ENCODE peak calls at places on chromosomes 12 and 14, in ten cellular contexts. O is progenitor cell of endocrine pancreas, G is coronary artery, L is endothelial cell, H is tibial nerve, B is PC-3, T is upper lobe of right lung, W is epithelial cell of esophagus, R is HCT116, K is HFFc6. S is an unnamed sample.

GRCh38 chr14:90517431-90517841 is 120.6 kb downstream of the CALM1 start:
- DNase-seq in O (no peak), B (no peak), L (no peak), T (no peak), H (no peak), R (no peak), W (no peak), G (no peak), K (no peak), S (no peak)

GRCh38 chr12:12024958-12025682 is 45.6 kb upstream of the BCL2L14 start:
- DNase-seq in T (no peak), W (peak), R (no peak), L (no peak), H (no peak), K (no peak), G (no peak), B (no peak), O (no peak), S (no peak)

GRCh38 chr14:77208266-77208978 is 26.8 kb downstream of the TMEM63C start:
- DNase-seq in L (peak), K (peak), B (peak), W (peak), G (no peak), O (peak), T (peak), R (no peak), H (peak), S (peak)

GRCh38 chr14:67426983-67427601 is 15.1 kb upstream of the PLEK2 start:
- DNase-seq in W (peak), L (peak), O (peak), G (no peak), T (peak), B (peak), H (peak), K (peak), R (peak), S (peak)

GRCh38 chr12:16870845-16871244 is 264.9 kb upstream of the LMO3 start:
- DNase-seq in T (no peak), O (no peak), L (no peak), W (no peak), H (no peak), B (no peak), G (no peak), R (no peak), K (no peak), S (no peak)

GRCh38 chr12:120574106-120574505 is 7.1 kb downstream of the POP5 start:
- DNase-seq in H (no peak), K (no peak), G (no peak), R (no peak), L (no peak), O (no peak), T (no peak), B (no peak), W (no peak), S (no peak)

GRCh38 chr12:125187148-125187733 is 122.0 kb downstream of the AACS start:
- DNase-seq in L (peak), B (no peak), T (no peak), H (no peak), W (peak), R (no peak), K (no peak), O (peak), G (no peak), S (peak)

GRCh38 chr12:113912761-113913295 is 53.3 kb downstream of the RBM19 start:
- DNase-seq in K (peak), G (no peak), B (peak), R (peak), T (peak), L (peak), H (peak), W (peak), O (peak), S (peak)

GRCh38 chr12:124006582-124007170 is 33.7 kb downstream of the ZNF664 start:
- DNase-seq in B (no peak), O (no peak), W (no peak), L (no peak), R (no peak), H (no peak), K (no peak), G (peak), T (no peak), S (no peak)

GRCh38 chr12:116642101-116642500 is 82.9 kb downstream of the MAP1LC3B2 start:
- DNase-seq in W (no peak), B (no peak), H (no peak), G (no peak), O (no peak), R (no peak), T (no peak), L (no peak), K (no peak), S (no peak)

GRCh38 chr12:100229036-100229635 is 28.5 kb downstream of the ACTR6 start:
- DNase-seq in T (no peak), G (no peak), H (no peak), L (no peak), O (no peak), W (peak), K (peak), R (peak), B (peak), S (no peak)

GRCh38 chr12:3164454-3165310 is 87.5 kb downstream of the TSPAN9 start:
- DNase-seq in O (no peak), L (no peak), T (no peak), K (no peak), B (no peak), H (no peak), G (no peak), W (no peak), R (no peak), S (no peak)
- TF ChIP-seq CTCF in O (no peak), L (no peak), T (no peak), K (no peak), B (no peak), H (no peak), G (no peak), W (no peak), R (no peak), S (no peak)

GRCh38 chr12:71640316-71640715 is 23.3 kb downstream of the ZFC3H1 start:
- DNase-seq in R (no peak), K (no peak), H (no peak), T (no peak), W (no peak), L (no peak), O (no peak), B (no peak), G (no peak), S (no peak)

GRCh38 chr12:71639341-71639760 is 24.3 kb downstream of the ZFC3H1 start:
- DNase-seq in G (no peak), H (no peak), T (no peak), R (no peak), W (no peak), B (peak), L (peak), K (no peak), O (no peak), S (no peak)

GRCh38 chr12:71641390-71641789 is 22.3 kb downstream of the ZFC3H1 start:
- DNase-seq in B (no peak), R (no peak), K (no peak), T (no peak), L (no peak), O (no peak), W (no peak), G (no peak), H (no peak), S (no peak)

GRCh38 chr12:71638499-71638898 is 25.1 kb downstream of the ZFC3H1 start:
- DNase-seq in T (no peak), B (no peak), K (no peak), L (no peak), W (no peak), R (no peak), G (no peak), H (no peak), O (no peak), S (no peak)

DNA sequence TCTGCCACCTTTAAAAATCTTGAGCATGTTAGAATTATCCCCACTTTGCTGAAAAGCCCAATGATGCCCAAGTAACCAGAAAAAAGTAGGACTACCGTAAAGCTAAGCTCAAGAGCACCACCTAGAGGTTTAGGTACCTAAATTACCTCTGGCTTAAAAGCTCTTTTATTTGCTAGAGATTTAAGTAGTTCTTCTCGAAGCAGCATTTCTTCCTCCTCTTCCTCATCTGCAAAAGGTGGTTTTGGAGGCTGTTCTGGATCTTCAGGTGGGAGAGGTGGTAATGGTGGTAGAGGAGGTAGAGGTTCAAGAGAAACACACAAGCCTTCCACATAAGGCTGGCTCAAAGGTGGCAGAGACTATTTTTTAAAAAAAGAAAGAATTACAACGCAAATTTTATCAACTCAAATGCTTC is 26.9 kb downstream of the ZFC3H1 start:
- DNase-seq in L (peak), G (no peak), R (peak), K (peak), O (no peak), W (peak), T (no peak), H (no peak), B (peak), S (no peak)
- TF ChIP-seq CTCF in L (peak), G (peak), R (peak), K (peak), O (peak), W (peak), T (peak), H (peak), B (peak), S (peak)

GRCh38 chr12:26770239-26771070 is 62.5 kb downstream of the ITPR2 start:
- DNase-seq in W (no peak), G (no peak), L (no peak), K (no peak), B (no peak), R (no peak), T (no peak), H (no peak), O (no peak), S (no peak)

GRCh38 chr12:26768611-26769603 is 64.1 kb downstream of the ITPR2 start:
- DNase-seq in H (no peak), R (no peak), B (peak), T (no peak), O (no peak), G (no peak), W (no peak), K (no peak), L (no peak), S (no peak)

GRCh38 chr12:26769611-26770010 is 63.4 kb downstream of the ITPR2 start:
- DNase-seq in B (no peak), L (no peak), R (no peak), W (no peak), H (no peak), G (no peak), T (no peak), O (no peak), K (no peak), S (no peak)

GRCh38 chr12:26767865-26768264 is 65.1 kb downstream of the ITPR2 start:
- DNase-seq in K (no peak), T (no peak), R (no peak), L (no peak), G (no peak), B (no peak), W (no peak), O (no peak), H (no peak), S (no peak)

DNA sequence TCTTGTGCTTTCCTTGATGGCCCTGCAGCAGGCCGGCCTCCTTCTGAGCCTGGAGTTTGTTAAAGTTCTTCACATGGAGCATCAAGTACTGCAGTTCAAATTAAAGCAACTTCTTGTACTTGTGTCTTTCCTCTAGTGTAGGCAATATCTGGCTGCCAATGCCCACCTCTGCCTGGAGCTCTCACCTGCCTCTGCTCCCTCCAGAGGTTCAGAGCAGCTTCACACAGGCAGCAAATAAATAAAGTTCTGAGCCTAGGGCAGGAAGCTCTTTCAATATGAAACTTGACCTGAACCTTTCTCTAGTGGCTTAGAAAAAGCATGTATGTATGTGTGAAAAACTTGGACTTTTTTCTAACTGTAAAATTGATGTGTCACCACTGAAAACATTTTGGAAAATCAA is 65.9 kb downstream of the ITPR2 start:
- DNase-seq in O (no peak), K (no peak), L (no peak), R (no peak), B (no peak), G (no peak), H (no peak), W (no peak), T (no peak), S (no peak)
- TF ChIP-seq CTCF in O (peak), K (no peak), L (no peak), R (no peak), B (no peak), G (no peak), H (no peak), W (no peak), T (no peak), S (no peak)

DNA sequence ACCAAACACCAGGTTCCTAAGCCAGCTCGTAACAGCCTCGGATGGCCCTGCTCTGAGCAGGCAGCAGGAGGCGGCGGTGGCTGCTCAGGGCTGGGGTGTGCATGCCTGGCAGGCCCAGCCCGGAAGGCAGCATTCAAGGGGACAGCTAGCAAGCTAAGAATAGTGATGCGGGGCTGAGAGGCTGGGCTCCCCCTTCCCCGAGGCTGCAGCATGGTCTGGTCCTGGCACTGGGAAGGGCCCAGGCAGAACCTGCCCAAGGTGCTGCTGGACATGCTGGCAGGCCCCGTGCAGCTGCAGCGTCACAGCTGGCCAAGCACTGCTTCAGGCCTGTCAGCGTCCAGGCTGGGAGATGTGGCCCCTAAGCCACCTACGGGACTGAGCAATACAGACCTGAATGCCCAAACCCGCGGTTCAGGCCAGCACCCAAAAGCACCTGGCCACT is 26.4 kb upstream of the NUDT14 start:
- DNase-seq in B (no peak), R (no peak), H (no peak), K (no peak), O (no peak), W (no peak), T (no peak), L (no peak), G (no peak), S (no peak)
- TF ChIP-seq CTCF in B (no peak), R (no peak), H (no peak), K (no peak), O (no peak), W (peak), T (no peak), L (no peak), G (no peak), S (no peak)

GRCh38 chr14:80930095-80930494 is 11.4 kb downstream of the CEP128 start:
- DNase-seq in L (no peak), B (no peak), K (no peak), R (no peak), W (no peak), H (no peak), O (no peak), T (no peak), G (no peak), S (no peak)

GRCh38 chr14:80930836-80931389 is 10.6 kb downstream of the CEP128 start:
- DNase-seq in T (no peak), R (no peak), B (peak), K (peak), G (no peak), O (no peak), L (no peak), W (peak), H (no peak), S (no peak)

GRCh38 chr14:80926706-80927384 is 14.7 kb downstream of the CEP128 start:
- DNase-seq in H (no peak), G (no peak), W (no peak), T (no peak), L (no peak), O (no peak), K (peak), B (no peak), R (no peak), S (no peak)

GRCh38 chr14:80924365-80925103 is 17.0 kb downstream of the CEP128 start:
- DNase-seq in W (peak), R (no peak), O (no peak), H (no peak), B (no peak), K (no peak), T (no peak), G (no peak), L (no peak), S (no peak)

DNA sequence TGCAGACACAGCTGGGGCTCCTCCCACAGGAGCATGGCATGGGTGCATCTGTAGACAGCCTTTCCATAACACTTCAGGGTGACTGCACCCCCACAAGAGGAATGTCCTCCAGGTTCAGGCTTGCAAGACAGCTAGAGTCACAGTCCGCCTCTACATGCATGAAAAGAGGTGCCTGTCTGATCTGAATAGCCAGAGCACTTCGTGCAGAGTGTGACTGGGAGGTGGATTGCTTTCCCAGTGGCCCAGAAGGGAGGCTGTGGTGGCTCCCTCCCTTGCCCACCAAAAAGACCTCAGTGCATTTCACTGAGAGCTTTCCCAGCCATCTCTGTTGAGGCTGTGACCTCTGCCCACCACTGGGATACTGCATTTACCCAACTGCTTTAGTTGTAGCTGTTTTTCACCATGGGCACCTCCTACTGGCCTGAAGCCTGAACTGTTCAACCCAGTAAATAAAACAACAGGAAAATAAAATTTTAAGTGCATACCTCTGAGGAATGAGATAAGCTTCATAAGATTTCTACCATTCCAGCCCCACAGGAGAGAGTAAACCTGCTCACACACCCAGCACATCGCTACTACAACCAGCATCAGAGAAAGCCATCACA is 14.1 kb downstream of the CEP128 start:
- DNase-seq in O (no peak), H (no peak), W (peak), K (no peak), B (no peak), L (no peak), G (no peak), T (no peak), R (no peak), S (no peak)
- TF ChIP-seq CTCF in O (peak), H (no peak), W (no peak), K (peak), B (no peak), L (peak), G (no peak), T (no peak), R (no peak), S (no peak)

S was measured in mesothelial cell of epicardium.